ENCODE peak calls at places on chromosomes 12 and 14, in six cellular contexts. I is GM12891, H is K562, V is GM12878, B is H1, J is HepG2. S is an unnamed sample.

GRCh38 chr12:95605875-95606274 is 54.6 kb upstream of the USP44 start:
- DNase-seq in I (no peak), H (no peak), V (no peak), B (no peak), J (peak; percentile 20), S (no peak)

GRCh38 chr14:94926176-94926575 is 156.3 kb upstream of the GSC start:
- DNase-seq in I (no peak), H (no peak), V (no peak), B (no peak), J (no peak), S (no peak)

GRCh38 chr14:61434315-61434714 is 112.9 kb downstream of the PRKCH start:
- DNase-seq in I (no peak), H (no peak), V (no peak), B (no peak), J (no peak), S (no peak)

GRCh38 chr12:47844264-47845020 is 24.7 kb upstream of the HDAC7 start:
- DNase-seq in I (no peak), H (no peak), V (no peak), B (no peak), J (no peak), S (no peak)

GRCh38 chr12:84791444-84791843 is 121.2 kb downstream of the SLC6A15 start:
- DNase-seq in I (no peak), H (no peak), V (no peak), B (no peak), J (no peak), S (no peak)

GRCh38 chr14:83712730-83713129 is 1817.2 kb upstream of the FLRT2 start:
- DNase-seq in I (no peak), H (no peak), V (no peak), B (no peak), J (no peak), S (no peak)

GRCh38 chr14:92955381-92955780 is 32.4 kb downstream of the CHGA start:
- DNase-seq in I (no peak), H (no peak), V (no peak), B (no peak), J (no peak), S (no peak)

GRCh38 chr12:39005671-39006070 is 100.3 kb upstream of the CPNE8 start:
- DNase-seq in I (no peak), H (no peak), V (no peak), B (no peak), J (no peak), S (no peak)

GRCh38 chr12:88743946-88744685 is 163.8 kb upstream of the KITLG start:
- DNase-seq in I (no peak), H (no peak), V (no peak), B (no peak), J (no peak), S (no peak)

GRCh38 chr12:121184984-121185894 is 24.7 kb upstream of the P2RX4 start:
- DNase-seq in I (no peak), H (no peak), V (no peak), B (no peak), J (no peak), S (no peak)

GRCh38 chr14:92568621-92569479 is 55.3 kb downstream of the RIN3 start:
- DNase-seq in I (no peak), H (no peak), V (peak; percentile 76), B (no peak), J (no peak), S (peak; percentile 42)

GRCh38 chr12:52279683-52280318 is 5.4 kb downstream of the KRT86 start:
- DNase-seq in I (no peak), H (no peak), V (no peak), B (no peak), J (no peak), S (no peak)

GRCh38 chr14:57189070-57189469 is 79.6 kb downstream of the EXOC5 start:
- DNase-seq in I (no peak), H (no peak), V (no peak), B (no peak), J (peak; percentile 3), S (no peak)

GRCh38 chr12:1591543-1591942 is 2.8 kb downstream of the FBXL14 start:
- DNase-seq in I (no peak), H (no peak), V (no peak), B (no peak), J (no peak), S (no peak)

GRCh38 chr14:88492272-88493089 is 62.3 kb downstream of the PTPN21 start:
- DNase-seq in I (peak; percentile 39), H (peak; percentile 71), V (peak; percentile 19), B (peak; percentile 15), J (peak; percentile 65), S (peak; percentile 29)

GRCh38 chr14:79584679-79585078 is 626.6 kb downstream of the DIO2 start:
- DNase-seq in I (no peak), H (no peak), V (no peak), B (no peak), J (no peak), S (no peak)

GRCh38 chr12:32444895-32445294 is 45.5 kb downstream of the FGD4 start:
- DNase-seq in I (no peak), H (no peak), V (no peak), B (no peak), J (peak; percentile 85), S (no peak)

GRCh38 chr14:93033983-93034670 is 81.6 kb downstream of the ITPK1 start:
- DNase-seq in I (peak; percentile 91), H (peak; percentile 53), V (no peak), B (no peak), J (no peak), S (peak; percentile 83)

GRCh38 chr14:92589213-92589852 is 75.8 kb downstream of the RIN3 start:
- DNase-seq in I (no peak), H (no peak), V (no peak), B (no peak), J (peak; percentile 34), S (no peak)

GRCh38 chr14:45262637-45263036 is 9.6 kb upstream of the MIS18BP1 start:
- DNase-seq in I (no peak), H (no peak), V (no peak), B (no peak), J (no peak), S (no peak)

GRCh38 chr12:90017316-90017715 is 308.7 kb upstream of the ATP2B1 start:
- DNase-seq in I (no peak), H (no peak), V (no peak), B (no peak), J (no peak), S (no peak)

GRCh38 chr14:53670701-53671100 is 285.9 kb downstream of the BMP4 start:
- DNase-seq in I (no peak), H (no peak), V (no peak), B (no peak), J (peak; percentile 3), S (no peak)

GRCh38 chr12:13000616-13000934 is 510 bp upstream of the HEBP1 start:
- DNase-seq in I (peak; percentile 43), H (no peak), V (no peak), B (no peak), J (no peak), S (peak; percentile 28)

GRCh38 chr14:93023039-93023438 is 92.7 kb downstream of the ITPK1 start:
- DNase-seq in I (no peak), H (peak; percentile 51), V (no peak), B (no peak), J (peak; percentile 78), S (no peak)

GRCh38 chr14:72638021-72638420 is 255.9 kb downstream of the DPF3 start:
- DNase-seq in I (no peak), H (no peak), V (no peak), B (no peak), J (no peak), S (no peak)

GRCh38 chr14:70265422-70265821 is 76.7 kb upstream of the SLC8A3 start:
- DNase-seq in I (no peak), H (no peak), V (no peak), B (no peak), J (no peak), S (no peak)

GRCh38 chr12:58907326-58907855 is 12.9 kb downstream of the LRIG3 start:
- DNase-seq in I (no peak), H (no peak), V (no peak), B (no peak), J (no peak), S (no peak)
- TF ChIP-seq TAF1 in I (no peak), H (no peak), V (no peak), B (no peak), J (no peak), S (no peak)

GRCh38 chr12:79451988-79452387 is 238.8 kb downstream of the PAWR start:
- DNase-seq in I (no peak), H (no peak), V (no peak), B (no peak), J (peak; percentile 31), S (no peak)
- TF ChIP-seq POLR2AphosphoS5 in I (no peak), H (no peak), V (no peak), B (no peak), J (no peak), S (no peak)

DNA sequence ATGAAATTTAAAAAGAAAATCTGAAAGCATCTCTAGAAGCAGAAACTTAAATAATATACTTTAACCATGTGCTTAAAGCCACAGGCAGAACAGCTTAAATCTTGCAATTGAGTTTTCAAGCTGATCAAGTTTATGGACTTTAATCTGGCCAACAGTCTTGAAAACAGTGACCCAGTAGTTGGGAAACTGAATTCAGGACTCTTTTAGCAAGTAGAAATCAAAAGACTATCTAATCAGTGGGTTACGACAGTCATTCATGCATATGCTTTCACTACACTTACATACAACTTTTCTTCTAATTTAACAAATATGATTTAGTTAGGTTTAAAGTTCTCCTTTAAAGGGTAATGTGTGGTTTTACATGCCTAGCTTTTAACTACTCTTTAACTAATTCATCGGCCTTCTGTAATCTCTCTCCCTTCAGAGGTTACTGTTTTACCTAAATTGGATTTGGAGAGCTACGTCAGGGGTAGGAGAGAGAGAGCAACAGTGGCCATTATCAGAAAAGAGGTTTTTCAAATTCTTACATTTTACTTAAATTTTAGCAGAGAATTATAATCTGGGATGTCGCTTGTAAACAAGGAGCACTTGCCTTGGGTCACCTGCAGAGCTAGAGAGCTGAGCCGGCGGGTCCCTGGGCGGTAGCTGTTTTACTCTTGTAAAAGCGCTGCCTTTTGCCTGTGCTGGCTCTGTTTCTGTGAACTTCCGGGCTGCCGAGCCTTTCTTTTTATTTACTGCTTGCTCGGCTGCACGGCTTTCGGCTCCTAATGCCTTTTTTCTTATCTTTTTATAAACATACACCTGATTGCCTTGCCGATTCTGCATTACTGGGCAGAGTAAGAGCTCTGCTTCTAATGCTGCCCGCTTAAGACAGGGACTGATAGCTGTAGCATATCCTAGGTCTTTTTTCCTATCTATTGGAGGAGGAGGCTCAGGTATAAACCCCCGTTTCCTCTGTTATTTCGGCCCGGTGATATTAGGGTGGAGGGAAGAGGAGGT is 17.4 kb upstream of the LYZ start:
- DNase-seq in I (no peak), H (peak; percentile 53), V (no peak), B (peak; percentile 41), J (no peak), S (peak; percentile 25)
- TF ChIP-seq POLR2A in I (peak; percentile 31), H (peak; percentile 75), V (peak; percentile 59), B (no peak), J (no peak), S (peak; percentile 54)

GRCh38 chr12:5746917-5747316 is 198.1 kb downstream of the ANO2 start:
- DNase-seq in I (no peak), H (no peak), V (no peak), B (no peak), J (no peak), S (no peak)

GRCh38 chr12:5746020-5746419 is 199.0 kb downstream of the ANO2 start:
- DNase-seq in I (no peak), H (no peak), V (no peak), B (no peak), J (no peak), S (no peak)

GRCh38 chr12:5748027-5748426 is 197.0 kb downstream of the ANO2 start:
- DNase-seq in I (no peak), H (no peak), V (no peak), B (no peak), J (no peak), S (no peak)

GRCh38 chr12:5746496-5746895 is 198.6 kb downstream of the ANO2 start:
- DNase-seq in I (no peak), H (no peak), V (no peak), B (no peak), J (no peak), S (no peak)

GRCh38 chr12:5745251-5745888 is 199.7 kb downstream of the ANO2 start:
- DNase-seq in I (peak; percentile 21), H (peak; percentile 63), V (no peak), B (peak; percentile 70), J (peak; percentile 36), S (peak; percentile 23)
- TF ChIP-seq TAF1 in I (no peak), H (no peak), V (no peak), B (no peak), J (no peak), S (no peak)